ENCODE peak calls at places on chromosomes 4 and X, in five cellular contexts. One of them, this sample, is unnamed.

GRCh38 chr4:155735506-155735905 is 23.3 kb upstream of the GUCY1B1 start:
- DNase-seq in HepG2: no peak
- DNase-seq in H1: no peak
- DNase-seq in GM12878: no peak
- DNase-seq in K562: no peak
- DNase-seq in this sample: no peak

GRCh38 chrX:153681175-153681574 is 6.6 kb upstream of the SLC6A8 start:
- DNase-seq in HepG2: no peak
- DNase-seq in H1: no peak
- DNase-seq in GM12878: no peak
- DNase-seq in K562: no peak
- DNase-seq in this sample: no peak

GRCh38 chr4:145679991-145680455 is at the start of gene C4orf51:
- DNase-seq in HepG2: peak; percentile 10
- DNase-seq in H1: no peak
- DNase-seq in GM12878: no peak
- DNase-seq in K562: no peak
- DNase-seq in this sample: no peak

GRCh38 chr4:121256887-121257426 is 92.8 kb upstream of the TNIP3 start:
- DNase-seq in HepG2: no peak
- DNase-seq in H1: no peak
- DNase-seq in GM12878: no peak
- DNase-seq in K562: no peak
- DNase-seq in this sample: no peak

GRCh38 chr4:121736735-121737351 is 28.1 kb downstream of the SMIM43 start:
- DNase-seq in HepG2: peak; percentile 61
- DNase-seq in H1: no peak
- DNase-seq in GM12878: no peak
- DNase-seq in K562: peak; percentile 50
- DNase-seq in this sample: peak; percentile 45

GRCh38 chr4:30792616-30793015 is 72.4 kb downstream of the PCDH7 start:
- DNase-seq in HepG2: no peak
- DNase-seq in H1: no peak
- DNase-seq in GM12878: no peak
- DNase-seq in K562: no peak
- DNase-seq in this sample: no peak

GRCh38 chr4:891747-892146 is 40.4 kb downstream of the GAK start:
- DNase-seq in HepG2: peak; percentile 10
- DNase-seq in H1: no peak
- DNase-seq in GM12878: no peak
- DNase-seq in K562: peak; percentile 30
- DNase-seq in this sample: peak; percentile 61

GRCh38 chrX:130778773-130779172 is 124.2 kb downstream of the ENOX2 start:
- DNase-seq in HepG2: no peak
- DNase-seq in H1: no peak
- DNase-seq in GM12878: no peak
- DNase-seq in K562: no peak
- DNase-seq in this sample: no peak

GRCh38 chr4:85825937-85826678 is 351.2 kb downstream of the ARHGAP24 start:
- DNase-seq in HepG2: peak; percentile 35
- DNase-seq in H1: peak; percentile 62
- DNase-seq in GM12878: no peak
- DNase-seq in K562: no peak
- DNase-seq in this sample: peak; percentile 8

GRCh38 chr4:183968502-183968901 is 63.4 kb downstream of the STOX2 start:
- DNase-seq in HepG2: no peak
- DNase-seq in H1: no peak
- DNase-seq in GM12878: no peak
- DNase-seq in K562: no peak
- DNase-seq in this sample: peak; percentile 59

GRCh38 chr4:24104173-24104572 is 214.3 kb upstream of the PPARGC1A start:
- DNase-seq in HepG2: no peak
- DNase-seq in H1: no peak
- DNase-seq in GM12878: no peak
- DNase-seq in K562: no peak
- DNase-seq in this sample: no peak

GRCh38 chr4:124337874-124338273 is 374.7 kb downstream of the ANKRD50 start:
- DNase-seq in HepG2: no peak
- DNase-seq in H1: no peak
- DNase-seq in GM12878: no peak
- DNase-seq in K562: peak; percentile 5
- DNase-seq in this sample: peak; percentile 48

GRCh38 chrX:70219938-70220764 is 14.3 kb upstream of the AWAT1 start:
- DNase-seq in HepG2: peak; percentile 80
- DNase-seq in H1: no peak
- DNase-seq in GM12878: no peak
- DNase-seq in K562: peak; percentile 38
- DNase-seq in this sample: no peak

DNA sequence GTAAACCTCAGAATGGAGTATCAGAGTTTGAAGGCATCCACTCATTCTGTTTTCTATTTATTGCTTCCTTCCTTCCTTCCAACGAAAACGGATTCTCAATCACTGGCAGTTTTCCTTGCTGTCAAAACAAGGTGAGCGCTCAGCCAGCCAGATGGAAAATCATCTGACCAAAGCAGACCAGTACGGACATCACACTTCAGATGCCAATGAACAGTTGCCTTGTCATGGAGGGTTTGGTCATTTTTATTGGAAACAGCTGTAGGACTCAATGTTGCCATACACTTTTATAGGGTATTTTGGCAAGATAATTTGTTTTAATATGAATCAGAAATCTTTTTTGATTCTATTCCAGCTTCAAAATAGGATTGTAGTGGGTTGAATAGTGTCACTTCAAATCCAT is 16.6 kb downstream of the GEMIN8 start:
- DNase-seq in HepG2: no peak
- DNase-seq in H1: no peak
- DNase-seq in GM12878: no peak
- DNase-seq in K562: no peak
- DNase-seq in this sample: no peak
- TF ChIP-seq USF2 in HepG2: no peak
- TF ChIP-seq USF2 in H1: no peak
- TF ChIP-seq USF2 in GM12878: no peak
- TF ChIP-seq USF2 in K562: no peak
- TF ChIP-seq USF2 in this sample: no peak

GRCh38 chr4:7295917-7296660 is 103.8 kb downstream of the SORCS2 start:
- DNase-seq in HepG2: no peak
- DNase-seq in H1: no peak
- DNase-seq in GM12878: no peak
- DNase-seq in K562: peak; percentile 44
- DNase-seq in this sample: peak; percentile 82
- TF ChIP-seq TAF1 in HepG2: no peak
- TF ChIP-seq TAF1 in H1: no peak
- TF ChIP-seq TAF1 in GM12878: no peak
- TF ChIP-seq TAF1 in K562: no peak
- TF ChIP-seq TAF1 in this sample: no peak

DNA sequence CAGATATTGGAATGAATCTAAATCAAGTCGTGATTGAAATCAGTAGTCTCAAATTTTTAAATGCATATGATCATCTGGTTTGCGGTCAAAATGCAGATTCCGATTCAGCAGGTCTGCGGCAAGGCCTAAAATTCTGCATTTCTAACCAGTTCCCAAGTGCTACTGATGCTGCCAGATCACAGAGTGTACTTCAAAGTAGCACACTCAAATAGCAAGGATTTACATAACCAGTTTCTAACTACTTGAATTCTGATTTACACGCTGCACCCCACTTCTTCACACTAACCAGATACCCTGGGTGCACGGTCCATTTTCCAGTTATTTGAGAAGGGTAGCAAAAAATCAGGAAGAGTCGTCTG is 761 bp downstream of the MBTPS2 start:
- DNase-seq in HepG2: no peak
- DNase-seq in H1: no peak
- DNase-seq in GM12878: no peak
- DNase-seq in K562: no peak
- DNase-seq in this sample: no peak
- TF ChIP-seq USF2 in HepG2: no peak
- TF ChIP-seq USF2 in H1: no peak
- TF ChIP-seq USF2 in GM12878: no peak
- TF ChIP-seq USF2 in K562: no peak
- TF ChIP-seq USF2 in this sample: no peak

GRCh38 chr4:37603070-37603468 is 83.1 kb downstream of the RELL1 start:
- DNase-seq in HepG2: peak; percentile 55
- DNase-seq in H1: peak; percentile 60
- DNase-seq in GM12878: peak; percentile 26
- DNase-seq in K562: peak; percentile 79
- DNase-seq in this sample: peak; percentile 85
- TF ChIP-seq TAF1 in HepG2: no peak
- TF ChIP-seq TAF1 in H1: no peak
- TF ChIP-seq TAF1 in GM12878: no peak
- TF ChIP-seq TAF1 in K562: no peak
- TF ChIP-seq TAF1 in this sample: no peak

This sample was measured in SK-N-SH.